ENCODE peak calls at places on chromosomes 3 and 15, in eight cellular contexts. One of them, this sample, is unnamed.

GRCh38 chr3:8851703-8852102 is 82.3 kb upstream of the OXTR start:
- DNase-seq in cardiac muscle cell: no peak
- DNase-seq in aorta: no peak
- DNase-seq in A549: peak
- DNase-seq in fibroblast of mammary gland: peak
- DNase-seq in heart left ventricle: peak
- DNase-seq in neural progenitor cell: no peak
- DNase-seq in HFF-Myc: peak
- DNase-seq in this sample: no peak

GRCh38 chr3:191051037-191051436 is 148.0 kb upstream of the OSTN start:
- DNase-seq in cardiac muscle cell: peak
- DNase-seq in aorta: no peak
- DNase-seq in A549: peak
- DNase-seq in fibroblast of mammary gland: peak
- DNase-seq in heart left ventricle: no peak
- DNase-seq in neural progenitor cell: peak
- DNase-seq in HFF-Myc: no peak
- DNase-seq in this sample: no peak

GRCh38 chr3:150733373-150733935 is 29.5 kb downstream of the SIAH2 start:
- DNase-seq in cardiac muscle cell: no peak
- DNase-seq in aorta: no peak
- DNase-seq in A549: no peak
- DNase-seq in fibroblast of mammary gland: no peak
- DNase-seq in heart left ventricle: no peak
- DNase-seq in neural progenitor cell: peak
- DNase-seq in HFF-Myc: no peak
- DNase-seq in this sample: no peak

GRCh38 chr3:185423178-185423577 is 60.2 kb downstream of the MAP3K13 start:
- DNase-seq in cardiac muscle cell: no peak
- DNase-seq in aorta: no peak
- DNase-seq in A549: peak
- DNase-seq in fibroblast of mammary gland: peak
- DNase-seq in heart left ventricle: no peak
- DNase-seq in neural progenitor cell: no peak
- DNase-seq in HFF-Myc: no peak
- DNase-seq in this sample: no peak

GRCh38 chr3:11717768-11718581 is 74.3 kb upstream of the VGLL4 start:
- DNase-seq in cardiac muscle cell: peak
- DNase-seq in aorta: no peak
- DNase-seq in A549: peak
- DNase-seq in fibroblast of mammary gland: peak
- DNase-seq in heart left ventricle: no peak
- DNase-seq in neural progenitor cell: peak
- DNase-seq in HFF-Myc: no peak
- DNase-seq in this sample: no peak

GRCh38 chr3:53846134-53846850 is at the start of the genes CHDH and IL17RB:
- DNase-seq in cardiac muscle cell: peak
- DNase-seq in aorta: peak
- DNase-seq in A549: peak
- DNase-seq in fibroblast of mammary gland: no peak
- DNase-seq in heart left ventricle: peak
- DNase-seq in neural progenitor cell: peak
- DNase-seq in HFF-Myc: no peak
- DNase-seq in this sample: no peak

GRCh38 chr15:72315706-72316370 is 4.1 kb downstream of the CELF6 start:
- DNase-seq in cardiac muscle cell: no peak
- DNase-seq in aorta: no peak
- DNase-seq in A549: no peak
- DNase-seq in fibroblast of mammary gland: peak
- DNase-seq in heart left ventricle: no peak
- DNase-seq in neural progenitor cell: no peak
- DNase-seq in HFF-Myc: no peak
- DNase-seq in this sample: no peak

GRCh38 chr3:132347095-132347494 is 29.9 kb downstream of the ACP3 start:
- DNase-seq in cardiac muscle cell: no peak
- DNase-seq in aorta: no peak
- DNase-seq in A549: peak
- DNase-seq in fibroblast of mammary gland: peak
- DNase-seq in heart left ventricle: no peak
- DNase-seq in neural progenitor cell: no peak
- DNase-seq in HFF-Myc: no peak
- DNase-seq in this sample: no peak

GRCh38 chr3:14537590-14538450 is 2.3 kb downstream of the GRIP2 start:
- DNase-seq in cardiac muscle cell: no peak
- DNase-seq in aorta: peak
- DNase-seq in A549: peak
- DNase-seq in fibroblast of mammary gland: no peak
- DNase-seq in heart left ventricle: peak
- DNase-seq in neural progenitor cell: no peak
- DNase-seq in HFF-Myc: no peak
- DNase-seq in this sample: no peak

GRCh38 chr3:40951636-40952035 is 247.7 kb upstream of the CTNNB1 start:
- DNase-seq in cardiac muscle cell: no peak
- DNase-seq in aorta: no peak
- DNase-seq in A549: no peak
- DNase-seq in fibroblast of mammary gland: peak
- DNase-seq in heart left ventricle: no peak
- DNase-seq in neural progenitor cell: no peak
- DNase-seq in HFF-Myc: no peak
- DNase-seq in this sample: no peak

GRCh38 chr3:194714564-194714963 is 28.9 kb downstream of the FAM43A start:
- DNase-seq in cardiac muscle cell: no peak
- DNase-seq in aorta: no peak
- DNase-seq in A549: no peak
- DNase-seq in fibroblast of mammary gland: no peak
- DNase-seq in heart left ventricle: no peak
- DNase-seq in neural progenitor cell: no peak
- DNase-seq in HFF-Myc: no peak
- DNase-seq in this sample: no peak

GRCh38 chr3:111627092-111627491 is 31.9 kb upstream of the ZBED2 start:
- DNase-seq in cardiac muscle cell: no peak
- DNase-seq in aorta: no peak
- DNase-seq in A549: no peak
- DNase-seq in fibroblast of mammary gland: no peak
- DNase-seq in heart left ventricle: no peak
- DNase-seq in neural progenitor cell: no peak
- DNase-seq in HFF-Myc: no peak
- DNase-seq in this sample: no peak

DNA sequence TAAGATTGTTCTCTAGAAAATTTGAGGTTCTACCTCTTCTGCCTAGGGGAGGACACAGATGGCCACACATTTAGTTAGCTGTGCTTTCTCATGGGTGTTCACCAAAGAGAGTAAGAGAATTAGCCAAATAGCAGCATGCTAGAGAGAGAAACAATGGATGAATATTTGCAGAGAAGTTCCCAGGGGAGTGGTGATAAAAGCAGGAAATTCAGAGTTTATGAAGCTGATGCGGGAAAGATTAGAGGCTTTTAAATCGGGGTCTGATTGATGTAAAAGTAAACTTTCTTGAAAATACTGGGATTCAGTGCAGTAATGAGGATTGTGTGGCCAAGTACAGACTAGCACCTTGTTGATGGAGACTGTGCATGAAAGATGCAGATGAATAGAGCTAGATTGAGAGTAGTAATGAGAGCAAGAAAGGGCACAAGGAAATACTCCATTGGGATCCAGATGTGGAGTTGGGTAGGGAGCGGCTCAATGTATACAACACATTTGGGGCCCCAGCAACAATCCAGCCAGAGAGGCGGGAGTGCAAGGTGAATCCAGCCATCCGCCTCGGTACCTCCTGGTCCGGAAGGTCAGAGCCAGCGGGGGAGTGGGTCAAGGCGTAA is 8.8 kb downstream of the ISL2 start:
- DNase-seq in cardiac muscle cell: no peak
- DNase-seq in aorta: no peak
- DNase-seq in A549: no peak
- DNase-seq in fibroblast of mammary gland: no peak
- DNase-seq in heart left ventricle: no peak
- DNase-seq in neural progenitor cell: no peak
- DNase-seq in HFF-Myc: no peak
- DNase-seq in this sample: no peak
- H3K4me3 ChIP-seq in cardiac muscle cell: no peak
- H3K4me3 ChIP-seq in aorta: no peak
- H3K4me3 ChIP-seq in A549: no peak
- H3K4me3 ChIP-seq in fibroblast of mammary gland: no peak
- H3K4me3 ChIP-seq in heart left ventricle: no peak
- H3K4me3 ChIP-seq in neural progenitor cell: peak
- H3K4me3 ChIP-seq in HFF-Myc: peak
- H3K4me3 ChIP-seq in this sample: no peak

GRCh38 chr3:134794950-134795775 is at the start of gene EPHB1:
- DNase-seq in cardiac muscle cell: peak
- DNase-seq in aorta: peak
- DNase-seq in A549: peak
- DNase-seq in fibroblast of mammary gland: peak
- DNase-seq in heart left ventricle: peak
- DNase-seq in neural progenitor cell: peak
- DNase-seq in HFF-Myc: peak
- DNase-seq in this sample: peak

GRCh38 chr3:134797816-134798451 is 2.9 kb downstream of the EPHB1 start:
- DNase-seq in cardiac muscle cell: no peak
- DNase-seq in aorta: no peak
- DNase-seq in A549: no peak
- DNase-seq in fibroblast of mammary gland: no peak
- DNase-seq in heart left ventricle: no peak
- DNase-seq in neural progenitor cell: peak
- DNase-seq in HFF-Myc: no peak
- DNase-seq in this sample: no peak

GRCh38 chr3:134797080-134797801 is 2.2 kb downstream of the EPHB1 start:
- DNase-seq in cardiac muscle cell: no peak
- DNase-seq in aorta: no peak
- DNase-seq in A549: no peak
- DNase-seq in fibroblast of mammary gland: no peak
- DNase-seq in heart left ventricle: no peak
- DNase-seq in neural progenitor cell: peak
- DNase-seq in HFF-Myc: no peak
- DNase-seq in this sample: no peak

GRCh38 chr3:134795776-134796312 is 784 bp downstream of the EPHB1 start:
- DNase-seq in cardiac muscle cell: peak
- DNase-seq in aorta: no peak
- DNase-seq in A549: peak
- DNase-seq in fibroblast of mammary gland: peak
- DNase-seq in heart left ventricle: no peak
- DNase-seq in neural progenitor cell: peak
- DNase-seq in HFF-Myc: no peak
- DNase-seq in this sample: no peak

DNA sequence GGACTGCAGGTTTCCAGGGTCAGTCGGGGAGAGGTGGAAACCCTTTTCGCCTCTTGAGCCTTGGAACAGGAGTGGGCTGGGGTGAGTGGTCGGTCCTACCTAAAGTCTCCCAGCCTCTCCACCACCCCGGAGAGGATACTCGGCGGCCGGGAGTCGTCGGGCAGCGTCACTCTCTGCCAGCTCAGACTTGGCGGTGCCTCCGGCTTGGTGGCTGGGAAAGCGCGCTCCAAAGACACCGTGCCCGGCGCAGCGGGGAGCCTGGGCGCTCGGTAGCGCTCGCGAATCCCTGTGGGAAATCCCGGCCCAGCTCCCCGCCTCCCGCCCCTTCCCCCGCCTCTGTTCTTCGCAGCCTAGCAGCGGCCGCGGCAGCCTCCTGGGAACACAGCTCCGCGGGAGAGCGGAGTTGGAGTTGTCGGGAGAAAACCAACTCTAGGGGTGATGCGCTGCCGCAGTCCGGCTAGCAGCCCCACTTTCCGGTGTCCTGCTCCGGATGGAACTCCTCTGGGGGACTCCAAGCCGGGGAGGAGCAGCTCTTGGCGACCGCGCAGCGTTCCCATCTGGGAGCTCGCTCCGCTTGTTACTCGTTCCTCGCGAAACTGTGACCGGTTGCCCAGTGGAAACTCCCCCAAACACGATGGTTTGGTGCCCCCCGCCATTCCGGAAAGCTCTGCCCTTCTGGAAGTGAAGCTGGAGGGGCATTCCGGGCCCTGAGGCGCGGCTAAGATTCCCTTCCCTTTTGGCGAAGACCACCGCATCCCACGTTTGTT is 1.4 kb downstream of the EPHB1 start:
- DNase-seq in cardiac muscle cell: peak
- DNase-seq in aorta: no peak
- DNase-seq in A549: no peak
- DNase-seq in fibroblast of mammary gland: peak
- DNase-seq in heart left ventricle: no peak
- DNase-seq in neural progenitor cell: peak
- DNase-seq in HFF-Myc: no peak
- DNase-seq in this sample: no peak
- H3K4me3 ChIP-seq in cardiac muscle cell: peak
- H3K4me3 ChIP-seq in aorta: peak
- H3K4me3 ChIP-seq in A549: no peak
- H3K4me3 ChIP-seq in fibroblast of mammary gland: peak
- H3K4me3 ChIP-seq in heart left ventricle: peak
- H3K4me3 ChIP-seq in neural progenitor cell: peak
- H3K4me3 ChIP-seq in HFF-Myc: no peak
- H3K4me3 ChIP-seq in this sample: peak

GRCh38 chr3:168250415-168250861 is 154.7 kb upstream of the GOLIM4 start:
- DNase-seq in cardiac muscle cell: peak
- DNase-seq in aorta: no peak
- DNase-seq in A549: no peak
- DNase-seq in fibroblast of mammary gland: no peak
- DNase-seq in heart left ventricle: no peak
- DNase-seq in neural progenitor cell: peak
- DNase-seq in HFF-Myc: no peak
- DNase-seq in this sample: no peak

GRCh38 chr3:168249539-168250414 is 154.1 kb upstream of the GOLIM4 start:
- DNase-seq in cardiac muscle cell: peak
- DNase-seq in aorta: peak
- DNase-seq in A549: peak
- DNase-seq in fibroblast of mammary gland: peak
- DNase-seq in heart left ventricle: peak
- DNase-seq in neural progenitor cell: peak
- DNase-seq in HFF-Myc: peak
- DNase-seq in this sample: peak

GRCh38 chr3:168251371-168251770 is 155.6 kb upstream of the GOLIM4 start:
- DNase-seq in cardiac muscle cell: peak
- DNase-seq in aorta: no peak
- DNase-seq in A549: no peak
- DNase-seq in fibroblast of mammary gland: no peak
- DNase-seq in heart left ventricle: no peak
- DNase-seq in neural progenitor cell: peak
- DNase-seq in HFF-Myc: no peak
- DNase-seq in this sample: no peak

GRCh38 chr3:168248383-168249047 is 152.8 kb upstream of the GOLIM4 start:
- DNase-seq in cardiac muscle cell: peak
- DNase-seq in aorta: peak
- DNase-seq in A549: peak
- DNase-seq in fibroblast of mammary gland: peak
- DNase-seq in heart left ventricle: peak
- DNase-seq in neural progenitor cell: peak
- DNase-seq in HFF-Myc: no peak
- DNase-seq in this sample: no peak

GRCh38 chr3:168249048-168249538 is 153.4 kb upstream of the GOLIM4 start:
- DNase-seq in cardiac muscle cell: no peak
- DNase-seq in aorta: no peak
- DNase-seq in A549: peak
- DNase-seq in fibroblast of mammary gland: peak
- DNase-seq in heart left ventricle: no peak
- DNase-seq in neural progenitor cell: no peak
- DNase-seq in HFF-Myc: no peak
- DNase-seq in this sample: no peak
- H3K4me3 ChIP-seq in cardiac muscle cell: peak
- H3K4me3 ChIP-seq in aorta: peak
- H3K4me3 ChIP-seq in A549: peak
- H3K4me3 ChIP-seq in fibroblast of mammary gland: peak
- H3K4me3 ChIP-seq in heart left ventricle: peak
- H3K4me3 ChIP-seq in neural progenitor cell: peak
- H3K4me3 ChIP-seq in HFF-Myc: peak
- H3K4me3 ChIP-seq in this sample: peak

GRCh38 chr15:69298697-69299441 is at the start of gene PAQR5:
- DNase-seq in cardiac muscle cell: peak
- DNase-seq in aorta: peak
- DNase-seq in A549: peak
- DNase-seq in fibroblast of mammary gland: no peak
- DNase-seq in heart left ventricle: peak
- DNase-seq in neural progenitor cell: peak
- DNase-seq in HFF-Myc: no peak
- DNase-seq in this sample: no peak
- H3K4me3 ChIP-seq in cardiac muscle cell: peak
- H3K4me3 ChIP-seq in aorta: peak
- H3K4me3 ChIP-seq in A549: peak
- H3K4me3 ChIP-seq in fibroblast of mammary gland: peak
- H3K4me3 ChIP-seq in heart left ventricle: peak
- H3K4me3 ChIP-seq in neural progenitor cell: peak
- H3K4me3 ChIP-seq in HFF-Myc: peak
- H3K4me3 ChIP-seq in this sample: peak